ENCODE peak calls at places on chromosomes 5 and 9, in eight cellular contexts. R is cardiac fibroblast; X is stimulated activated CD4-positive, alpha-beta T cell treated with anti-CD3 and anti-CD28 coated beads, Interleukin-12 subunit alpha, Interleukin-12 subunit beta, amount 100 ng/mL, for 48 hours; B is tibial nerve; S is psoas muscle; L is Ammon's horn; H is spleen; D is sigmoid colon. F is an unnamed sample.

GRCh38 chr5:177382423-177383029 is 1.7 kb upstream of the SLC34A1 start:
- DNase-seq in R (peak; percentile 65), X (no peak), B (no peak), S (no peak), L (peak; percentile 60), H (no peak), D (no peak), F (peak; percentile 53)

GRCh38 chr5:135382131-135382530 is 16.9 kb downstream of the MACROH2A1 start:
- DNase-seq in R (no peak), X (no peak), B (no peak), S (no peak), L (no peak), H (no peak), D (no peak), F (no peak)

GRCh38 chr9:125743687-125744428 is 3.3 kb upstream of the PBX3 start:
- DNase-seq in R (no peak), X (no peak), B (no peak), S (no peak), L (no peak), H (no peak), D (no peak), F (no peak)

GRCh38 chr9:14485366-14485765 is 171.4 kb upstream of the NFIB start:
- DNase-seq in R (no peak), X (no peak), B (no peak), S (no peak), L (no peak), H (no peak), D (no peak), F (no peak)

GRCh38 chr9:108057421-108058136 is 568.0 kb upstream of the KLF4 start:
- DNase-seq in R (peak; percentile 95), X (no peak), B (no peak), S (no peak), L (peak; percentile 22), H (no peak), D (peak; percentile 81), F (no peak)

GRCh38 chr5:73115399-73116051 is 4.8 kb upstream of the TMEM171 start:
- DNase-seq in R (peak; percentile 27), X (no peak), B (no peak), S (no peak), L (no peak), H (no peak), D (no peak), F (no peak)

GRCh38 chr5:81393783-81394718 is at the start of gene ACOT12:
- DNase-seq in R (peak; percentile 34), X (no peak), B (no peak), S (no peak), L (peak; percentile 3), H (peak; percentile 62), D (peak; percentile 61), F (peak; percentile 43)

GRCh38 chr5:151158287-151158661 is 695 bp upstream of the ANXA6 start:
- DNase-seq in R (peak; percentile 29), X (no peak), B (no peak), S (no peak), L (no peak), H (no peak), D (no peak), F (no peak)

GRCh38 chr5:68419637-68420452 is 204.3 kb downstream of the PIK3R1 start:
- DNase-seq in R (peak; percentile 66), X (no peak), B (no peak), S (no peak), L (no peak), H (no peak), D (no peak), F (no peak)

GRCh38 chr5:1415626-1416360 is 29.4 kb downstream of the SLC6A3 start:
- DNase-seq in R (no peak), X (no peak), B (no peak), S (peak; percentile 8), L (no peak), H (peak; percentile 56), D (peak; percentile 47), F (peak; percentile 2)

GRCh38 chr9:113578877-113579269 is 115.3 kb downstream of the RGS3 start:
- DNase-seq in R (peak; percentile 85), X (peak; percentile 81), B (no peak), S (no peak), L (no peak), H (peak; percentile 96), D (no peak), F (peak; percentile 56)

GRCh38 chr5:446066-446725 is 3.2 kb downstream of the EXOC3 start:
- DNase-seq in R (no peak), X (no peak), B (no peak), S (no peak), L (no peak), H (peak; percentile 68), D (peak; percentile 22), F (peak; percentile 18)

GRCh38 chr5:112614986-112615385 is 122.7 kb upstream of the APC start:
- DNase-seq in R (no peak), X (no peak), B (no peak), S (no peak), L (no peak), H (no peak), D (no peak), F (no peak)

GRCh38 chr5:129856325-129856724 is 47.9 kb upstream of the CHSY3 start:
- DNase-seq in R (no peak), X (no peak), B (no peak), S (no peak), L (no peak), H (no peak), D (no peak), F (no peak)

GRCh38 chr5:58106754-58107410 is 353.0 kb downstream of the PLK2 start:
- DNase-seq in R (no peak), X (no peak), B (no peak), S (no peak), L (no peak), H (no peak), D (no peak), F (no peak)

GRCh38 chr5:174340221-174340620 is 294.7 kb downstream of the NSG2 start:
- DNase-seq in R (no peak), X (no peak), B (no peak), S (no peak), L (no peak), H (no peak), D (no peak), F (no peak)

GRCh38 chr9:131394464-131395026 is 659 bp downstream of the PRRC2B start:
- DNase-seq in R (peak; percentile 52), X (no peak), B (no peak), S (peak; percentile 64), L (no peak), H (peak; percentile 89), D (peak; percentile 77), F (peak; percentile 78)

GRCh38 chr9:37364751-37365360 is 57.6 kb upstream of the GRHPR start:
- DNase-seq in R (no peak), X (no peak), B (no peak), S (no peak), L (no peak), H (no peak), D (no peak), F (no peak)

GRCh38 chr5:110255194-110255593 is 471.3 kb downstream of the TMEM232 start:
- DNase-seq in R (no peak), X (no peak), B (no peak), S (no peak), L (no peak), H (no peak), D (no peak), F (no peak)

GRCh38 chr9:129404621-129405020 is 216.3 kb downstream of the C9orf50 start:
- DNase-seq in R (no peak), X (no peak), B (no peak), S (no peak), L (no peak), H (peak; percentile 67), D (no peak), F (peak; percentile 20)

GRCh38 chr5:157802747-157803146 is 56.2 kb downstream of the CLINT1 start:
- DNase-seq in R (no peak), X (no peak), B (no peak), S (no peak), L (no peak), H (no peak), D (no peak), F (no peak)